ENCODE peak calls at places on chromosome 3, in ten cellular contexts. U is endodermal cell, W is neural progenitor cell, Q is mammary epithelial cell, L is IMR-90, T is GM23248, Y is HepG2, Z is neuronal stem cell, S is GM12878, M is HCT116. N is an unnamed sample. For H3K4me1 and H3K9me3, the result is how much of the 10 kb centered on the place peaks cover.

GRCh38 chr3:45595364-45596154 is 1.0 kb downstream of the LIMD1 start:
- DNase-seq in U (no peak), W (no peak), Q (no peak), L (no peak), T (no peak), Y (no peak), Z (no peak), S (no peak), M (no peak), N (no peak)

GRCh38 chr3:187717572-187717971 is 15.2 kb upstream of the RTP2 start:
- DNase-seq in U (no peak), W (no peak), Q (no peak), L (peak), T (peak), Y (no peak), Z (no peak), S (no peak), M (no peak), N (peak)

GRCh38 chr3:49171775-49172500 is 540 bp downstream of the KLHDC8B start:
- DNase-seq in U (no peak), W (no peak), Q (no peak), L (no peak), T (peak), Y (no peak), Z (no peak), S (no peak), M (no peak), N (no peak)

GRCh38 chr3:21954709-21955108 is 203.7 kb upstream of the ZNF385D start:
- DNase-seq in U (no peak), W (no peak), Q (no peak), L (peak), T (peak), Y (no peak), Z (no peak), S (no peak), M (no peak), N (peak)

GRCh38 chr3:84836961-84837360 is 121.8 kb upstream of the CADM2 start:
- DNase-seq in U (peak), W (no peak), Q (no peak), L (no peak), T (no peak), Y (no peak), Z (no peak), S (no peak), M (no peak), N (no peak)

GRCh38 chr3:94990952-94991705 is 928.3 kb downstream of the NSUN3 start:
- DNase-seq in U (no peak), W (no peak), Q (no peak), L (no peak), T (no peak), Y (no peak), Z (no peak), S (no peak), M (no peak), N (no peak)

GRCh38 chr3:76500746-76501275 is 539.1 kb upstream of the ROBO2 start:
- DNase-seq in U (no peak), W (no peak), Q (no peak), L (peak), T (peak), Y (no peak), Z (no peak), S (no peak), M (no peak), N (peak)

GRCh38 chr3:1942751-1943150 is 155.9 kb upstream of the CNTN4 start:
- DNase-seq in U (no peak), W (no peak), Q (no peak), L (no peak), T (no peak), Y (no peak), Z (no peak), S (no peak), M (no peak), N (no peak)

GRCh38 chr3:169886671-169887070 is 16.9 kb upstream of the LRRC31 start:
- DNase-seq in U (peak), W (no peak), Q (no peak), L (peak), T (peak), Y (no peak), Z (no peak), S (no peak), M (no peak), N (peak)

GRCh38 chr3:191019855-191020254 is 157.4 kb upstream of the GMNC start:
- DNase-seq in U (no peak), W (peak), Q (no peak), L (no peak), T (no peak), Y (no peak), Z (no peak), S (no peak), M (no peak), N (no peak)

DNA sequence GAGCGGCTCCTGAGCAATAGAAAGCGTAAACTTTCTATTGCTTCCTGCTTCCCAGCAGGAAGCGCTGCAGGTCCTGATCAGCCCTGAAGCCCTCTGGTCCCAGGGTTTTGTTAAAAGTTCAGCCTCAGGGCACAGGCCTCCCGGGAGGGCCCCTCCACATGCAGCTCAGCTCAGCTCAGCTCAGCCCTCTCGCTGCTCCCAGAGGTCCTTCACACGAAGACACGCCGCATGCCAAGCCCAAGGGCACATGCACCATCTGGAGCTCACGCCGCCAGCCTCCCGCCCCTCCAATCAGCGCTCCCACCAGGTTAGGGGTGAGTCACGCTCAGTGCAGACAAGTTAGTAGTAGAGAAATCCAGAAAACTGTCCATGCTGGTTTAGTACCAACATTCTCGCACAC is 12.7 kb downstream of the TKT start:
- DNase-seq in U (no peak), W (no peak), Q (no peak), L (no peak), T (peak), Y (no peak), Z (no peak), S (no peak), M (no peak), N (peak)
- H3K4me1 ChIP-seq in U (under half), W (under half), Q (under half), L (under half), T (under half), Y (under half), Z (under half), S (under half), M (half or more), N (half or more)

DNA sequence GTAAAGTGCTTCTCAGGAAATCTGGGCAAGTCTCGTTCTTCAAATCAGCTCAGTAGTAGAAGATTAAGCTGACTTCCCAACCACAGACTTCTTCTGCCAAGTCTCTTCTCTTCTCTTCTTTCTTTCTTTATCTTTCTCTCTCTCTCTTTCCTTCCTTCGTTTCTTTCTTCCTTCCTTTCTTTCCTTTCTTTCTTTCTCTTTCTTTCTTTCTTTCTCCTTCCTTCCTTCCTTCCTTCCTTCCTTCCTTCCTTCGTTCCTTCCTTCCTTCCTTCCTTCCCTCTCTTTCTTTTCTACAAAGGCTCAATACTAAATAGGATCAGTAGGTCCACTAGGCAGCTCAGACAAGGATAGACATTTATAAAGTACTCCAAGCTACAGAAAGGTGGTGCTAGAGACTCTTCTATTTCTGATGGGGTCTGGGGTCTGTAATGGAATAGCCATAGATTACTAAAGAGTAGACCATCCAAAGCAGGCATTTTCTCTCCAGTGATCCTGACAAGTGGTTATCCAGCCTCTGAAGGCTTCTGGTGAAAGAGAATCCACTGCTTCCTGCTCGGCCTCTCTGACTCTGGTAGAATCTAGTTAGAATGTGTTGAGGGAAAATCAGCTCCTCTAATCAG is 100.8 kb downstream of the TPRG1 start:
- DNase-seq in U (no peak), W (peak), Q (no peak), L (no peak), T (peak), Y (no peak), Z (peak), S (no peak), M (no peak), N (peak)
- H3K9ac ChIP-seq in U (no peak), W (no peak), Q (no peak), L (no peak), T (no peak), Y (no peak), Z (no peak), S (no peak), M (no peak), N (no peak)

DNA sequence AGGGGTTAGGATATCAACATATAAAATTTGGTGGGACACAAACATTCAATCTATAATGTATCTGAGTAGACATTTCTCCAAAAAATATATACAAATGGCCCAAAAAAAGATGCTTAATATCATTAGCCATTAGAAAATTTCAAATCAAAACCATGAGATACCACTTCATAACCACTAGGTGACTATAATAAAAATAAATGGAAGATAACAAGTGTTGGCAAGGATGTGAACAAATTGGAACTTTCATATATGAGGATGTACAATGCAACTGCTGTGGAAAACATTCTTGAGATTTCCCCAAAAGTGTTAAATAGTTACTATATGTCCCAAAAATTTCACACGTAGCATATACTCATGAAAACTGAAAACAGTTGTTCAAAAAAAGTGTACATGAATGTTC is 36.5 kb upstream of the WNT7A start:
- DNase-seq in U (no peak), W (no peak), Q (no peak), L (no peak), T (no peak), Y (no peak), Z (no peak), S (no peak), M (no peak), N (no peak)
- H3K9me3 ChIP-seq in U (half or more), W (under half), Q (under half), L (under half), T (under half), Y (under half), Z (under half), S (under half), M (under half), N (under half)

DNA sequence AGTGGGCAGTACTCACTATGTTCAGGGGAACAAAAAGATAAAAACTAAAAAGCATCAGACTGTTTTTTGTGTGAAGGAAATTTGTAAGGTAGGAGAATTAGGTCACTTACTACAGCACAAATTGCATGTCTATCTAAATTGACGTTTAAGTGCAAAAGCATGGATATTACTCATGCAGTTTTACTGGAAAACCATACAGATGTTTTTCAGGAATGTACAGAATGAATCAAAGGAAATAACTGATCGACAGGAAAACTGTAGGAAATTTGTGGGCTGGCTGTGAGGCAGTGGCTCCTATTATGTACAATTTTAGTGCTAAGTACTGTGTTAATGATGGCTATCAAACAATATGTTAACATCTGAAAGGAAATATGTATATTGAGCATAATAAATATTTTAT is 6.8 kb downstream of the NUDT16 start:
- DNase-seq in U (no peak), W (no peak), Q (no peak), L (no peak), T (peak), Y (no peak), Z (no peak), S (no peak), M (no peak), N (peak)
- H3K4me1 ChIP-seq in U (under half), W (under half), Q (under half), L (under half), T (under half), Y (under half), Z (under half), S (under half), M (under half), N (under half)

DNA sequence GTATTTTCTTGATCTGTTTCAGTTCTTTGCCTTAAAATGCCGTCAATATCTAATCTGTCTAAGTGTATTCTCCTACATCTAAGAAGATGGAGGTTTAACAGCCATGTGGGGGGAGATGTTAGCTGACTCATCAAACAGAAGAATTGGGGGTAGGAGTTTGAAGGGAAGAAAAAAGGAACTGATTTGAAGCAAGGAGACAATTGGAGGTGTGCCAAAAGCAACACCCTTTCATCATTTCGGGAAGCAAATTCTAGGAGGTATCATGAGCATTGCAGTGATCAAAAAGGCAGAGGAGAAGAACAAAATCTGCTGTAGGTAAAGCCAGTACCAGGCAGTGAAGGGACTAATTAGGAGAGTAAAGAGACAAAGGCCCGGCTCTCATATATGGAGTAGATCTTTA is 337.3 kb upstream of the TBC1D5 start:
- DNase-seq in U (no peak), W (no peak), Q (no peak), L (peak), T (peak), Y (no peak), Z (no peak), S (no peak), M (peak), N (peak)
- H3K9ac ChIP-seq in U (no peak), W (no peak), Q (no peak), L (no peak), T (no peak), Y (no peak), Z (no peak), S (no peak), M (no peak), N (no peak)

GRCh38 chr3:52146811-52147210 is 7.4 kb downstream of the POC1A start:
- DNase-seq in U (no peak), W (no peak), Q (no peak), L (no peak), T (no peak), Y (no peak), Z (no peak), S (no peak), M (no peak), N (no peak)
- H3K9me3 ChIP-seq in U (under half), W (under half), Q (under half), L (under half), T (under half), Y (under half), Z (under half), S (under half), M (under half), N (under half)

GRCh38 chr3:173916799-173917198 is 519.3 kb downstream of the NLGN1 start:
- DNase-seq in U (no peak), W (no peak), Q (no peak), L (no peak), T (no peak), Y (no peak), Z (no peak), S (no peak), M (no peak), N (no peak)
- H3K4me1 ChIP-seq in U (under half), W (under half), Q (under half), L (under half), T (under half), Y (under half), Z (under half), S (under half), M (under half), N (under half)